ENCODE peak calls at places on chromosomes 1 and 21, in four cellular contexts. Y is foreskin keratinocyte, T is IMR-90, X is Peyer's patch. K is an unnamed sample.

GRCh38 chr1:19672237-19672636 is 7.6 kb downstream of the HTR6 start:
- DNase-seq in Y (no peak), T (no peak), X (no peak), K (no peak)

GRCh38 chr1:117120774-117121588 is 568 bp downstream of the TRIM45 start:
- DNase-seq in Y (no peak), T (peak; percentile 57), X (no peak), K (no peak)

GRCh38 chr1:46242918-46243317 is 4.6 kb upstream of the RAD54L start:
- DNase-seq in Y (no peak), T (no peak), X (no peak), K (no peak)

GRCh38 chr21:44982558-44983244 is 42.9 kb downstream of the SLX9 start:
- DNase-seq in Y (no peak), T (peak; percentile 41), X (no peak), K (no peak)

GRCh38 chr1:8816306-8816705 is 1.1 kb downstream of the RERE start:
- DNase-seq in Y (peak; percentile 47), T (peak; percentile 53), X (no peak), K (no peak)

GRCh38 chr1:25804244-25804963 is 4.4 kb downstream of the SELENON start:
- DNase-seq in Y (no peak), T (no peak), X (no peak), K (no peak)

GRCh38 chr1:200305806-200306205 is 104.0 kb downstream of the ZNF281 start:
- DNase-seq in Y (no peak), T (no peak), X (no peak), K (no peak)

GRCh38 chr1:114208659-114209215 is 55.1 kb upstream of the SYT6 start:
- DNase-seq in Y (peak; percentile 16), T (no peak), X (no peak), K (no peak)

GRCh38 chr1:9652379-9653194 is 1.1 kb downstream of the PIK3CD start:
- DNase-seq in Y (no peak), T (peak; percentile 15), X (peak; percentile 69), K (peak; percentile 72)

GRCh38 chr21:46038341-46038829 is 56.8 kb downstream of the COL6A1 start:
- DNase-seq in Y (no peak), T (no peak), X (no peak), K (no peak)
- H3K27ac ChIP-seq in Y (no peak overlapping the region), T (peak overlapping the region; percentile 18), X (no peak overlapping the region), K (no peak overlapping the region)

GRCh38 chr1:180911640-180912161 is 996 bp upstream of the KIAA1614 start:
- DNase-seq in Y (peak; percentile 21), T (peak; percentile 19), X (no peak), K (no peak)

GRCh38 chr1:180916012-180916770 is 3.5 kb downstream of the KIAA1614 start:
- DNase-seq in Y (no peak), T (no peak), X (no peak), K (no peak)

GRCh38 chr1:180912211-180912800 is 391 bp upstream of the KIAA1614 start:
- DNase-seq in Y (peak; percentile 28), T (peak; percentile 34), X (no peak), K (no peak)

GRCh38 chr1:180915426-180915965 is 2.8 kb downstream of the KIAA1614 start:
- DNase-seq in Y (no peak), T (no peak), X (no peak), K (no peak)

GRCh38 chr1:180912801-180913616 is at the start of gene KIAA1614:
- DNase-seq in Y (peak; percentile 14), T (peak; percentile 39), X (no peak), K (no peak)
- H3K27ac ChIP-seq in Y (peak within 1 kb of the TSS; percentile 40), T (peak within 1 kb of the TSS; percentile 94), X (peak within 1 kb of the TSS; percentile 73), K (no peak within 1 kb of the TSS)

GRCh38 chr21:38310619-38311018 is 53.8 kb downstream of the KCNJ15 start:
- DNase-seq in Y (peak; percentile 55), T (peak; percentile 49), X (no peak), K (no peak)
- H3K27ac ChIP-seq in Y (no peak overlapping the region), T (no peak overlapping the region), X (no peak overlapping the region), K (no peak overlapping the region)

GRCh38 chr1:159000070-159000409 is 9.7 kb upstream of the IFI16 start:
- DNase-seq in Y (no peak), T (no peak), X (no peak), K (no peak)
- H3K27ac ChIP-seq in Y (peak overlapping the region; percentile 42), T (peak overlapping the region; percentile 93), X (peak overlapping the region; percentile 68), K (no peak overlapping the region)

GRCh38 chr1:24119859-24120756 is 8.2 kb upstream of the MYOM3 start:
- DNase-seq in Y (peak; percentile 92), T (peak; percentile 17), X (no peak), K (no peak)
- H3K27ac ChIP-seq in Y (peak overlapping the region; percentile 63), T (no peak overlapping the region), X (peak overlapping the region; percentile 44), K (no peak overlapping the region)